ENCODE peak calls at places on chromosome X, in four cellular contexts. R, P, F and G are unnamed samples.

GRCh38 chrX:17679261-17679660 is 58.0 kb upstream of the SCML1 start:
- DNase-seq in R (peak; percentile 9), P (no peak), F (no peak), G (no peak)

GRCh38 chrX:106894978-106895452 is 8.1 kb downstream of the RIPPLY1 start:
- DNase-seq in R (peak; percentile 64), P (peak; percentile 76), F (no peak), G (no peak)

GRCh38 chrX:134753185-134754008 is 95.1 kb upstream of the PLAC1 start:
- DNase-seq in R (no peak), P (peak; percentile 50), F (no peak), G (no peak)

GRCh38 chrX:66015152-66015827 is 24.6 kb downstream of the VSIG4 start:
- DNase-seq in R (no peak), P (no peak), F (no peak), G (peak; percentile 30)

GRCh38 chrX:43939187-43939926 is 33.8 kb downstream of the NDP start:
- DNase-seq in R (peak; percentile 7), P (peak; percentile 10), F (no peak), G (no peak)

GRCh38 chrX:7746861-7747260 is 96.1 kb upstream of the VCX start:
- DNase-seq in R (no peak), P (peak; percentile 45), F (no peak), G (no peak)

GRCh38 chrX:22325091-22325490 is 52.4 kb downstream of the CBLL2 start:
- DNase-seq in R (no peak), P (peak; percentile 53), F (no peak), G (no peak)

GRCh38 chrX:123274796-123275195 is 90.7 kb downstream of the GRIA3 start:
- DNase-seq in R (no peak), P (no peak), F (no peak), G (no peak)

GRCh38 chrX:133468081-133468480 is 52.8 kb upstream of the GPC4 start:
- DNase-seq in R (peak; percentile 63), P (no peak), F (no peak), G (no peak)

GRCh38 chrX:102934624-102935023 is 2.4 kb upstream of the RAB40AL start:
- DNase-seq in R (peak; percentile 48), P (peak; percentile 15), F (no peak), G (no peak)

GRCh38 chrX:79082886-79083285 is 61.6 kb upstream of the GPR174 start:
- DNase-seq in R (no peak), P (no peak), F (no peak), G (no peak)

GRCh38 chrX:106959897-106960296 is 39.7 kb downstream of the CLDN2 start:
- DNase-seq in R (peak; percentile 75), P (peak; percentile 56), F (no peak), G (no peak)

GRCh38 chrX:149074429-149074828 is 430.7 kb downstream of the IDS start:
- DNase-seq in R (no peak), P (peak; percentile 55), F (no peak), G (peak; percentile 49)

GRCh38 chrX:149527705-149528104 is 13.1 kb upstream of the EOLA1 start:
- DNase-seq in R (peak; percentile 65), P (peak; percentile 33), F (no peak), G (no peak)

GRCh38 chrX:49901068-49901467 is 21.3 kb upstream of the CLCN5 start:
- DNase-seq in R (no peak), P (no peak), F (no peak), G (no peak)

GRCh38 chrX:112840382-112841113 is at the start of gene AMOT:
- DNase-seq in R (peak; percentile 40), P (peak; percentile 77), F (peak; percentile 88), G (peak; percentile 75)

GRCh38 chrX:154369453-154370299 is 4.8 kb downstream of the FLNA start:
- DNase-seq in R (peak; percentile 53), P (peak; percentile 96), F (peak; percentile 93), G (peak; percentile 92)

GRCh38 chrX:110435191-110435590 is 76.5 kb downstream of the RTL9 start:
- DNase-seq in R (no peak), P (no peak), F (no peak), G (no peak)

GRCh38 chrX:75273483-75273882 is 402 bp upstream of the UPRT start:
- DNase-seq in R (peak; percentile 37), P (no peak), F (no peak), G (no peak)

GRCh38 chrX:44400588-44400987 is 57.1 kb upstream of the EFHC2 start:
- DNase-seq in R (peak; percentile 27), P (peak; percentile 89), F (no peak), G (peak; percentile 5)

GRCh38 chrX:37509349-37509748 is 62.1 kb upstream of the LANCL3 start:
- DNase-seq in R (peak; percentile 12), P (peak; percentile 5), F (no peak), G (no peak)

GRCh38 chrX:46340696-46341095 is 204.5 kb downstream of the ZNF674 start:
- DNase-seq in R (no peak), P (no peak), F (no peak), G (no peak)

GRCh38 chrX:40420899-40421729 is 159.7 kb upstream of the ATP6AP2 start:
- DNase-seq in R (peak; percentile 45), P (peak; percentile 71), F (no peak), G (peak; percentile 29)

GRCh38 chrX:69556094-69557011 is 52.2 kb downstream of the NALF2 start:
- DNase-seq in R (peak; percentile 6), P (peak; percentile 3), F (no peak), G (no peak)

GRCh38 chrX:43741843-43742573 is 85.9 kb downstream of the MAOA start:
- DNase-seq in R (no peak), P (peak; percentile 33), F (no peak), G (peak; percentile 20)

GRCh38 chrX:32966956-32967355 is 244.4 kb downstream of the DMD start:
- DNase-seq in R (no peak), P (no peak), F (no peak), G (no peak)

GRCh38 chrX:128616933-128617332 is 564.7 kb upstream of the ACTRT1 start:
- DNase-seq in R (no peak), P (no peak), F (no peak), G (no peak)

GRCh38 chrX:30489323-30489722 is 88.2 kb downstream of the TASL start:
- DNase-seq in R (peak; percentile 2), P (no peak), F (no peak), G (no peak)

GRCh38 chrX:17535229-17535628 is 160.2 kb downstream of the NHS start:
- DNase-seq in R (peak; percentile 62), P (no peak), F (no peak), G (no peak)

GRCh38 chrX:46575991-46576392 is 2.4 kb downstream of the CHST7 start:
- DNase-seq in R (no peak), P (no peak), F (peak; percentile 72), G (no peak)

GRCh38 chrX:38803286-38803608 is 2.0 kb downstream of the MID1IP1 start:
- DNase-seq in R (peak; percentile 48), P (no peak), F (no peak), G (no peak)

GRCh38 chrX:138710866-138711331 is 618 bp downstream of the FGF13 start:
- DNase-seq in R (no peak), P (no peak), F (no peak), G (peak; percentile 12)

GRCh38 chrX:275967-276587 is 5.1 kb upstream of the PLCXD1 start:
- DNase-seq in R (peak; percentile 68), P (peak; percentile 29), F (peak; percentile 82), G (peak; percentile 81)

GRCh38 chrX:68061206-68061535 is 372.1 kb downstream of the OPHN1 start:
- DNase-seq in R (no peak), P (no peak), F (no peak), G (no peak)

GRCh38 chrX:79325263-79325958 is 41.7 kb downstream of the ITM2A start:
- DNase-seq in R (peak; percentile 37), P (no peak), F (no peak), G (no peak)